ENCODE peak calls at places on chromosome 10, in six cellular contexts. Q is RCC 7860, M is T-helper 9 cell, N is choroid plexus epithelial cell, A is pons, P is endothelial cell. R is an unnamed sample.

GRCh38 chr10:17910144-17910789 is 41.5 kb upstream of the SLC39A12 start:
- DNase-seq in A (peak; percentile 49), N (peak; percentile 80), Q (peak; percentile 55), P (peak; percentile 37), M (no peak), R (peak; percentile 63)

GRCh38 chr10:68870061-68870460 is 31.1 kb upstream of the DDX50 start:
- DNase-seq in Q (no peak), N (no peak), A (no peak), P (no peak), M (no peak), R (no peak)

GRCh38 chr10:78194539-78195402 is 161.1 kb downstream of the RPS24 start:
- DNase-seq in M (no peak), N (peak; percentile 20), A (no peak), P (no peak), Q (peak; percentile 66), R (peak; percentile 57)

GRCh38 chr10:29266641-29267040 is 22.2 kb upstream of the LYZL1 start:
- DNase-seq in N (peak; percentile 86), A (peak; percentile 20), P (no peak), Q (no peak), M (no peak), R (no peak)

GRCh38 chr10:6445671-6446278 is 134.3 kb downstream of the PRKCQ start:
- DNase-seq in N (peak; percentile 61), M (peak; percentile 46), Q (peak; percentile 21), A (peak; percentile 85), P (peak; percentile 49), R (peak; percentile 28)

GRCh38 chr10:61318429-61318828 is 134.8 kb downstream of the TMEM26 start:
- DNase-seq in Q (no peak), P (no peak), M (no peak), N (no peak), A (no peak), R (no peak)

GRCh38 chr10:475709-476457 is 213.6 kb downstream of the DIP2C start:
- DNase-seq in A (no peak), P (no peak), Q (no peak), M (no peak), N (no peak), R (no peak)

GRCh38 chr10:47396311-47396717 is 12.2 kb upstream of the ZNF488 start:
- DNase-seq in P (no peak), Q (no peak), N (no peak), A (no peak), M (no peak), R (no peak)

GRCh38 chr10:3080608-3081007 is 13.3 kb downstream of the PFKP start:
- DNase-seq in A (no peak), M (no peak), Q (no peak), N (no peak), P (no peak), R (no peak)

GRCh38 chr10:36097696-36098095 is 455.6 kb upstream of the FZD8 start:
- DNase-seq in N (no peak), Q (no peak), M (no peak), A (no peak), P (no peak), R (no peak)

GRCh38 chr10:11509036-11509435 is 102.4 kb downstream of the USP6NL start:
- DNase-seq in Q (no peak), P (no peak), N (peak; percentile 55), A (no peak), M (no peak), R (no peak)

GRCh38 chr10:77156406-77156879 is 481.2 kb downstream of the KCNMA1 start:
- DNase-seq in N (peak; percentile 57), A (no peak), P (no peak), M (no peak), Q (peak; percentile 85), R (peak; percentile 75)

GRCh38 chr10:118983263-118983662 is 46.3 kb upstream of the NANOS1 start:
- DNase-seq in M (no peak), A (no peak), P (no peak), N (peak; percentile 52), Q (no peak), R (no peak)

GRCh38 chr10:8050561-8051108 is 3.9 kb upstream of the GATA3 start:
- DNase-seq in P (no peak), A (no peak), Q (no peak), M (no peak), N (peak; percentile 42), R (peak; percentile 18)

GRCh38 chr10:17217661-17218306 is 10.3 kb upstream of the VIM start:
- DNase-seq in N (no peak), A (no peak), P (no peak), M (no peak), Q (no peak), R (peak; percentile 89)

GRCh38 chr10:7218974-7219373 is 191.9 kb downstream of the SFMBT2 start:
- DNase-seq in P (no peak), M (no peak), Q (no peak), N (peak; percentile 1), A (no peak), R (peak; percentile 17)

GRCh38 chr10:43128958-43129706 is 9.1 kb upstream of the CSGALNACT2 start:
- DNase-seq in P (no peak), M (no peak), Q (peak; percentile 63), N (peak; percentile 99), A (no peak), R (peak; percentile 98)

GRCh38 chr10:10883737-10884136 is 133.9 kb upstream of the CELF2 start:
- DNase-seq in Q (no peak), M (no peak), N (no peak), P (no peak), A (no peak), R (no peak)

GRCh38 chr10:100037758-100038315 is 28.1 kb upstream of the DNMBP start:
- DNase-seq in M (no peak), P (no peak), Q (peak; percentile 27), N (no peak), A (no peak), R (no peak)

GRCh38 chr10:91813251-91813650 is 15.0 kb downstream of the TNKS2 start:
- DNase-seq in M (no peak), N (no peak), P (no peak), Q (no peak), A (no peak), R (no peak)

GRCh38 chr10:30804478-30805055 is 175.0 kb upstream of the LYZL2 start:
- DNase-seq in P (no peak), A (no peak), N (no peak), M (no peak), Q (no peak), R (no peak)

GRCh38 chr10:21031232-21031790 is 134.2 kb upstream of the NEBL start:
- DNase-seq in N (no peak), M (no peak), A (no peak), P (no peak), Q (no peak), R (no peak)

R was measured in IMR-90.